ENCODE peak calls at places on chromosomes 1 and 21, in four cellular contexts. I, Y, C and U are unnamed samples.

GRCh38 chr1:94240822-94241221 is 3.4 kb upstream of the ARHGAP29 start:
- DNase-seq in I (no peak), Y (no peak), C (no peak), U (no peak)

GRCh38 chr1:25754421-25755195 is 45.4 kb upstream of the SELENON start:
- DNase-seq in I (no peak), Y (no peak), C (no peak), U (no peak)

GRCh38 chr1:113758631-113759340 is 500 bp downstream of the PHTF1 start:
- DNase-seq in I (peak), Y (peak), C (no peak), U (peak)

GRCh38 chr1:166730299-166730888 is 108.9 kb upstream of the POGK start:
- DNase-seq in I (peak), Y (no peak), C (no peak), U (no peak)

GRCh38 chr1:87329756-87330200 is 1.1 kb downstream of the LMO4 start:
- DNase-seq in I (no peak), Y (no peak), C (no peak), U (no peak)

GRCh38 chr21:32185726-32186125 is 93.1 kb downstream of the MIS18A start:
- DNase-seq in I (no peak), Y (no peak), C (no peak), U (no peak)

GRCh38 chr1:225915538-225915991 is 8.5 kb downstream of the PYCR2 start:
- DNase-seq in I (no peak), Y (no peak), C (no peak), U (no peak)

GRCh38 chr21:28832013-28832714 is 160.5 kb downstream of the LTN1 start:
- DNase-seq in I (no peak), Y (no peak), C (no peak), U (no peak)

GRCh38 chr1:207848234-207848633 is 62.7 kb downstream of the CD34 start:
- DNase-seq in I (peak), Y (peak), C (no peak), U (peak)

GRCh38 chr1:161803181-161803580 is 37.1 kb downstream of the ATF6 start:
- DNase-seq in I (no peak), Y (no peak), C (no peak), U (no peak)

DNA sequence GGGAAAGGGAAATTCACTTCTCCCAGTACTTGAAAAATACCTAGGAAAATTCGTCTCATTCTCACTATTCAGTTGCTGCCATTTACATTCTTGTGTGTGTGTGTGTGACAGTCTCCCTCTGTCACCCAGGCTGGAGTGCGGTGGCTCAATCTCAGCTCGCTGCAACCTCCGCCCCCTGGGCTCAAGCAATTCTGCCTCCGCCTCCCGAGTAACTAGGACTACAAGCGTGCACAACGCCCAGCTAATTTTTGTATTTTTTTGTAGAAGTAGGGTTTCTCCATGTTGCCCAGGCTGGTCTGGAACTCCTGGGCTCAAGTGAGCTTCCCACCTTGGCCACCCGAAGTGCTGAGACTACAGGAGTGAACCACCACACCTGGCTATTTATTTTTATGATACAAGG is 1.2 kb downstream of the SNAPIN start:
- DNase-seq in I (no peak), Y (no peak), C (no peak), U (no peak)
- H3K4me3 ChIP-seq in I (peak), Y (no peak), C (peak), U (peak)

GRCh38 chr1:109649380-109649987 is 6.4 kb upstream of the GSTM4 start:
- DNase-seq in I (no peak), Y (no peak), C (no peak), U (no peak)
- H3K4me3 ChIP-seq in I (peak), Y (no peak), C (peak), U (no peak)

DNA sequence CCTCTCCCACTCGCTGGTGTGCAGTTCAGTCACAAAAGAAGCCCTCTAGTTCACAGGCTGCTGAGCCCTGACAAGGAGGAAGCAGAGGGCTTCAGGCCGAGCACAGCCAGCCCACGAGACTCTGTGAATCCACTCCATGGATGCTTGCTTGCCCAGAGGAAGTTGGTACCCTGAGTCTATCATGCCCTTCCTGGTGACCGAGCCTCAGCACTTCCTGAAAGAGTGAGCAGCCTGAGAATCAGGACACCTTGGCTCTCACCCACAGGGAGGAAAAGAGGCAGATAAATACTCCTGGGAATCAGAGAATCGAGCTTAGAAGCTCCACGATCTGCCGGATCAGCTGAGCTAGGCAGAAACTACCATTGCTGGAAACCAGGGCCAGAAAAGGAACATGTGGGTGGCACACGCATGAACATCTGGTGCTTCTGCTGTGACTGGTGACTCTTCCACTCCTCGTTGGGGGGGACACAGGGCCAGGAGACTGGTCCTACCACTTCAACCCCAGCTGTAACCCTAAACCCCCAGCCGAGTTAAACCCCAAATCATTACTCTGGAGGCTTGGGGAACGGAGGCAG is 376.3 kb upstream of the CAMK1G start:
- DNase-seq in I (no peak), Y (no peak), C (no peak), U (no peak)
- H3K4me3 ChIP-seq in I (peak), Y (no peak), C (peak), U (no peak)

GRCh38 chr1:62686822-62687221 is 1.4 kb downstream of the DOCK7 start:
- DNase-seq in I (no peak), Y (no peak), C (no peak), U (no peak)
- H3K4me3 ChIP-seq in I (peak), Y (no peak), C (peak), U (peak)

GRCh38 chr1:2303781-2304180 is 75.7 kb downstream of the SKI start:
- DNase-seq in I (no peak), Y (no peak), C (no peak), U (no peak)
- H3K4me3 ChIP-seq in I (no peak), Y (no peak), C (no peak), U (no peak)